ENCODE peak calls at places on chromosome 1, in four cellular contexts. X, N, M and E are unnamed samples.

GRCh38 chr1:42658880-42659337 is 686 bp downstream of the PPIH start:
- DNase-seq in M (no peak), N (no peak), X (no peak), E (no peak)

GRCh38 chr1:173502104-173502503 is 25.0 kb downstream of the PRDX6 start:
- DNase-seq in X (no peak), M (no peak), N (no peak), E (no peak)

GRCh38 chr1:63671514-63671913 is 78.3 kb downstream of the PGM1 start:
- DNase-seq in M (no peak), N (no peak), X (no peak), E (no peak)

GRCh38 chr1:60835649-60836048 is 246.7 kb upstream of the NFIA start:
- DNase-seq in M (no peak), N (no peak), X (no peak), E (no peak)

GRCh38 chr1:109792056-109792831 is 28.5 kb upstream of the EPS8L3 start:
- DNase-seq in M (peak), N (no peak), X (no peak), E (peak)

GRCh38 chr1:63759778-63760177 is 14.0 kb upstream of the ROR1 start:
- DNase-seq in M (no peak), N (no peak), X (no peak), E (no peak)

GRCh38 chr1:116817582-116818064 is 63.4 kb downstream of the CD2 start:
- DNase-seq in N (no peak), M (no peak), X (no peak), E (no peak)

GRCh38 chr1:44409019-44409602 is 4.1 kb downstream of the RNF220 start:
- DNase-seq in N (no peak), M (no peak), X (no peak), E (no peak)

GRCh38 chr1:70202173-70202758 is 3.1 kb downstream of the LRRC40 start:
- DNase-seq in M (no peak), X (no peak), N (no peak), E (no peak)

GRCh38 chr1:231527586-231528174 is 789 bp upstream of the TSNAX start:
- DNase-seq in N (no peak), X (no peak), M (no peak), E (no peak)

GRCh38 chr1:19861034-19861433 is 21.2 kb upstream of the OTUD3 start:
- DNase-seq in X (no peak), M (no peak), N (no peak), E (no peak)

GRCh38 chr1:179143332-179143731 is 61.5 kb downstream of the TOR3A start:
- DNase-seq in M (no peak), X (no peak), N (no peak), E (no peak)

GRCh38 chr1:204051718-204052117 is 21.2 kb upstream of the SOX13 start:
- DNase-seq in X (no peak), N (no peak), M (no peak), E (no peak)

GRCh38 chr1:77347646-77348045 is 65.8 kb downstream of the AK5 start:
- DNase-seq in N (peak), X (no peak), M (no peak), E (no peak)

GRCh38 chr1:82090104-82090503 is 289.4 kb downstream of the ADGRL2 start:
- DNase-seq in N (no peak), X (no peak), M (no peak), E (no peak)